ENCODE peak calls at places on chromosomes 7 and 10, in six cellular contexts. One of them, this sample, is unnamed.

GRCh38 chr7:1889556-1890181 is 219.6 kb downstream of the ELFN1 start:
- DNase-seq in right atrium auricular region: no peak
- DNase-seq in omental fat pad: no peak
- DNase-seq in BE2C: no peak
- DNase-seq in cardiac fibroblast: peak
- DNase-seq in tibial nerve: no peak
- DNase-seq in this sample: peak

GRCh38 chr10:27100800-27101347 is 580 bp upstream of the ANKRD26 start:
- DNase-seq in right atrium auricular region: no peak
- DNase-seq in omental fat pad: no peak
- DNase-seq in BE2C: no peak
- DNase-seq in cardiac fibroblast: no peak
- DNase-seq in tibial nerve: no peak
- DNase-seq in this sample: no peak

GRCh38 chr7:28980504-28981281 is 22.6 kb upstream of the TRIL start:
- DNase-seq in right atrium auricular region: no peak
- DNase-seq in omental fat pad: no peak
- DNase-seq in BE2C: no peak
- DNase-seq in cardiac fibroblast: peak
- DNase-seq in tibial nerve: no peak
- DNase-seq in this sample: no peak

GRCh38 chr7:81499262-81500116 is 270.4 kb downstream of the HGF start:
- DNase-seq in right atrium auricular region: no peak
- DNase-seq in omental fat pad: no peak
- DNase-seq in BE2C: peak
- DNase-seq in cardiac fibroblast: peak
- DNase-seq in tibial nerve: no peak
- DNase-seq in this sample: peak

GRCh38 chr7:100983451-100984187 is 14.3 kb downstream of the MUC12 start:
- DNase-seq in right atrium auricular region: no peak
- DNase-seq in omental fat pad: no peak
- DNase-seq in BE2C: no peak
- DNase-seq in cardiac fibroblast: peak
- DNase-seq in tibial nerve: no peak
- DNase-seq in this sample: peak

GRCh38 chr7:53431901-53432300 is 396.5 kb downstream of the POM121L12 start:
- DNase-seq in right atrium auricular region: no peak
- DNase-seq in omental fat pad: no peak
- DNase-seq in BE2C: no peak
- DNase-seq in cardiac fibroblast: no peak
- DNase-seq in tibial nerve: no peak
- DNase-seq in this sample: no peak

GRCh38 chr10:131260452-131261211 is 50.9 kb downstream of the TCERG1L start:
- DNase-seq in right atrium auricular region: no peak
- DNase-seq in omental fat pad: no peak
- DNase-seq in BE2C: no peak
- DNase-seq in cardiac fibroblast: no peak
- DNase-seq in tibial nerve: no peak
- DNase-seq in this sample: no peak

GRCh38 chr10:13809447-13809846 is 222.7 kb downstream of the PRPF18 start:
- DNase-seq in right atrium auricular region: no peak
- DNase-seq in omental fat pad: no peak
- DNase-seq in BE2C: no peak
- DNase-seq in cardiac fibroblast: no peak
- DNase-seq in tibial nerve: no peak
- DNase-seq in this sample: no peak

GRCh38 chr7:47893238-47893637 is 55.0 kb downstream of the PKD1L1 start:
- DNase-seq in right atrium auricular region: no peak
- DNase-seq in omental fat pad: no peak
- DNase-seq in BE2C: no peak
- DNase-seq in cardiac fibroblast: no peak
- DNase-seq in tibial nerve: no peak
- DNase-seq in this sample: no peak

GRCh38 chr7:11261470-11261869 is 287.8 kb downstream of the PHF14 start:
- DNase-seq in right atrium auricular region: no peak
- DNase-seq in omental fat pad: no peak
- DNase-seq in BE2C: peak
- DNase-seq in cardiac fibroblast: no peak
- DNase-seq in tibial nerve: no peak
- DNase-seq in this sample: no peak

GRCh38 chr10:89283174-89283987 is 18.5 kb upstream of the IFIT2 start:
- DNase-seq in right atrium auricular region: no peak
- DNase-seq in omental fat pad: no peak
- DNase-seq in BE2C: peak
- DNase-seq in cardiac fibroblast: peak
- DNase-seq in tibial nerve: no peak
- DNase-seq in this sample: peak

GRCh38 chr7:21497072-21497471 is 45.8 kb upstream of the DNAH11 start:
- DNase-seq in right atrium auricular region: no peak
- DNase-seq in omental fat pad: no peak
- DNase-seq in BE2C: peak
- DNase-seq in cardiac fibroblast: peak
- DNase-seq in tibial nerve: no peak
- DNase-seq in this sample: peak

GRCh38 chr7:140027866-140028265 is 34.9 kb downstream of the PARP12 start:
- DNase-seq in right atrium auricular region: no peak
- DNase-seq in omental fat pad: no peak
- DNase-seq in BE2C: peak
- DNase-seq in cardiac fibroblast: no peak
- DNase-seq in tibial nerve: no peak
- DNase-seq in this sample: no peak

GRCh38 chr10:103855424-103855823 is at the start of gene SH3PXD2A:
- DNase-seq in right atrium auricular region: no peak
- DNase-seq in omental fat pad: no peak
- DNase-seq in BE2C: peak
- DNase-seq in cardiac fibroblast: peak
- DNase-seq in tibial nerve: no peak
- DNase-seq in this sample: no peak

GRCh38 chr10:103855852-103856496 is 598 bp upstream of the SH3PXD2A start:
- DNase-seq in right atrium auricular region: no peak
- DNase-seq in omental fat pad: no peak
- DNase-seq in BE2C: no peak
- DNase-seq in cardiac fibroblast: no peak
- DNase-seq in tibial nerve: no peak
- DNase-seq in this sample: no peak

GRCh38 chr10:103853428-103854264 is 1.7 kb downstream of the SH3PXD2A start:
- DNase-seq in right atrium auricular region: no peak
- DNase-seq in omental fat pad: no peak
- DNase-seq in BE2C: no peak
- DNase-seq in cardiac fibroblast: no peak
- DNase-seq in tibial nerve: no peak
- DNase-seq in this sample: no peak

GRCh38 chr10:103854265-103854686 is 1.1 kb downstream of the SH3PXD2A start:
- DNase-seq in right atrium auricular region: no peak
- DNase-seq in omental fat pad: no peak
- DNase-seq in BE2C: no peak
- DNase-seq in cardiac fibroblast: no peak
- DNase-seq in tibial nerve: no peak
- DNase-seq in this sample: no peak

DNA sequence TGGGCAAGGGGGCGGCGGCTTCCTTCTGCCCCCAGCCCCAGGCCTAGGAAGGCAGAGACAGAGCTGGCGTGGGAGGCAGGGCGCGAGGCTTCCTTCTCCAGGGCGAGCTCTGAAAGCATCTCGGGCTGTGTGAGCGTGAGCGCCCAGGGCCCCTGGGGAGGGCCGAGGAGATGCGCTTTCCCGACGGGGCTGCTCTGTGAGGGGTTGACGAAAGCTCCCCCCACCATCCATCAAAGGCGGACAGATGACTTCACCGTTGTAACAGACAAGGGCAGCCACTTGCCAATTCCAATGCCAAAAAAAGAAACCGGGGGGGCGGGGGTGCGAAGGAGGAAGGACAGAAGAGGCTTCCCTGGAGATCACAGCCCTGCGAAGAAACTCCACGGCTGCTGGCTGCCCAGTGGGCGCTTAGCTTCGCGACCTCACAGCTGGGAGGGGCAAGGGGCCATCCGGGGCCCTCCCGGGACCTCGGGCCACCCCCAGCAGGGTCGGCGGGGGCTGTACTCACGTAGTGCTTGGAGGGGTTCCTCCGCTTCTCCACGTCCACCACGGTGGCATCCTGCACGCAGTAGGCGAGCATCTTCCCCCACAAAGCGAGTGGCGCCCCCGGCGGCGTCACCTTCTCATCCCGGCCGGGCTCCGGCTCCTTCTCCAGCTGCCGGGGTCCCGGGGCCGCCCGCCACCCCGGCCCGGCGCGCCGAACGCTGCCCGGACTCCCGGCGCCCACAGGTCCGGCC is 521 bp downstream of the SH3PXD2A start:
- DNase-seq in right atrium auricular region: no peak
- DNase-seq in omental fat pad: no peak
- DNase-seq in BE2C: peak
- DNase-seq in cardiac fibroblast: no peak
- DNase-seq in tibial nerve: no peak
- DNase-seq in this sample: no peak
- TF ChIP-seq CTCF in right atrium auricular region: no peak
- TF ChIP-seq CTCF in omental fat pad: no peak
- TF ChIP-seq CTCF in BE2C: peak
- TF ChIP-seq CTCF in cardiac fibroblast: peak
- TF ChIP-seq CTCF in tibial nerve: no peak
- TF ChIP-seq CTCF in this sample: peak

GRCh38 chr7:16084370-16084769 is 337.0 kb downstream of the CRPPA start:
- DNase-seq in right atrium auricular region: no peak
- DNase-seq in omental fat pad: no peak
- DNase-seq in BE2C: no peak
- DNase-seq in cardiac fibroblast: peak
- DNase-seq in tibial nerve: no peak
- DNase-seq in this sample: no peak

GRCh38 chr7:16078076-16078952 is 343.0 kb downstream of the CRPPA start:
- DNase-seq in right atrium auricular region: no peak
- DNase-seq in omental fat pad: no peak
- DNase-seq in BE2C: peak
- DNase-seq in cardiac fibroblast: peak
- DNase-seq in tibial nerve: no peak
- DNase-seq in this sample: peak

GRCh38 chr7:16079723-16080122 is 341.6 kb downstream of the CRPPA start:
- DNase-seq in right atrium auricular region: no peak
- DNase-seq in omental fat pad: no peak
- DNase-seq in BE2C: no peak
- DNase-seq in cardiac fibroblast: no peak
- DNase-seq in tibial nerve: no peak
- DNase-seq in this sample: no peak

GRCh38 chr7:16083931-16084330 is 337.4 kb downstream of the CRPPA start:
- DNase-seq in right atrium auricular region: no peak
- DNase-seq in omental fat pad: no peak
- DNase-seq in BE2C: no peak
- DNase-seq in cardiac fibroblast: peak
- DNase-seq in tibial nerve: no peak
- DNase-seq in this sample: no peak

GRCh38 chr7:16080131-16080530 is 341.2 kb downstream of the CRPPA start:
- DNase-seq in right atrium auricular region: no peak
- DNase-seq in omental fat pad: no peak
- DNase-seq in BE2C: no peak
- DNase-seq in cardiac fibroblast: no peak
- DNase-seq in tibial nerve: no peak
- DNase-seq in this sample: no peak
- TF ChIP-seq CTCF in right atrium auricular region: no peak
- TF ChIP-seq CTCF in omental fat pad: no peak
- TF ChIP-seq CTCF in BE2C: peak
- TF ChIP-seq CTCF in cardiac fibroblast: no peak
- TF ChIP-seq CTCF in tibial nerve: no peak
- TF ChIP-seq CTCF in this sample: no peak

GRCh38 chr7:138246391-138246790 is 170.1 kb downstream of the AKR1D1 start:
- DNase-seq in right atrium auricular region: no peak
- DNase-seq in omental fat pad: no peak
- DNase-seq in BE2C: no peak
- DNase-seq in cardiac fibroblast: no peak
- DNase-seq in tibial nerve: no peak
- DNase-seq in this sample: no peak

GRCh38 chr7:138245682-138246081 is 169.4 kb downstream of the AKR1D1 start:
- DNase-seq in right atrium auricular region: no peak
- DNase-seq in omental fat pad: no peak
- DNase-seq in BE2C: no peak
- DNase-seq in cardiac fibroblast: peak
- DNase-seq in tibial nerve: no peak
- DNase-seq in this sample: no peak

GRCh38 chr7:138245216-138245615 is 169.0 kb downstream of the AKR1D1 start:
- DNase-seq in right atrium auricular region: no peak
- DNase-seq in omental fat pad: no peak
- DNase-seq in BE2C: no peak
- DNase-seq in cardiac fibroblast: no peak
- DNase-seq in tibial nerve: no peak
- DNase-seq in this sample: no peak

GRCh38 chr7:138244606-138245005 is 168.3 kb downstream of the AKR1D1 start:
- DNase-seq in right atrium auricular region: no peak
- DNase-seq in omental fat pad: no peak
- DNase-seq in BE2C: no peak
- DNase-seq in cardiac fibroblast: no peak
- DNase-seq in tibial nerve: no peak
- DNase-seq in this sample: no peak

GRCh38 chr7:138243430-138243829 is 167.2 kb downstream of the AKR1D1 start:
- DNase-seq in right atrium auricular region: no peak
- DNase-seq in omental fat pad: no peak
- DNase-seq in BE2C: peak
- DNase-seq in cardiac fibroblast: peak
- DNase-seq in tibial nerve: no peak
- DNase-seq in this sample: no peak
- TF ChIP-seq CTCF in right atrium auricular region: no peak
- TF ChIP-seq CTCF in omental fat pad: no peak
- TF ChIP-seq CTCF in BE2C: no peak
- TF ChIP-seq CTCF in cardiac fibroblast: no peak
- TF ChIP-seq CTCF in tibial nerve: no peak
- TF ChIP-seq CTCF in this sample: no peak

DNA sequence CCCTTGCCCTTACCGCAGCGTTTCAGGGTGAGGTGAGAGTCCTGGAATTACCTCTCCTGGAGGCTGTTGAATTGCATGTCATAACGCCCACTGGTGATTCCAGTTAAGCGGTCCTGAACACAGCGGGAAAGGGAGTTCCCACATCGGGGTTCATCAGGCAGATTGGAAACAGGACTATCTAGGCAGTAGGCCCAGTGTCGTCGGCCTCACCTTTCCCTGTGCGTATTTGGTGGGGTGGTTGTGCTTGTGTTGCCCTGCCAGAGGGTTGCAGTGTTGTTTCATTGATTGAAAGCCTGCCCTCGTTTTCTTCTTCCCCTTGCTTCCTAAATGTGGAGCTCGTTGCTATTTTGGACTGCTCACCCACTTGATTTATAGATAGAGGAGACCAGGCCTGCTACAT is 10.6 kb upstream of the SUN1 start:
- DNase-seq in right atrium auricular region: no peak
- DNase-seq in omental fat pad: no peak
- DNase-seq in BE2C: no peak
- DNase-seq in cardiac fibroblast: no peak
- DNase-seq in tibial nerve: no peak
- DNase-seq in this sample: no peak
- TF ChIP-seq CTCF in right atrium auricular region: no peak
- TF ChIP-seq CTCF in omental fat pad: no peak
- TF ChIP-seq CTCF in BE2C: peak
- TF ChIP-seq CTCF in cardiac fibroblast: no peak
- TF ChIP-seq CTCF in tibial nerve: no peak
- TF ChIP-seq CTCF in this sample: no peak